ENCODE peak calls at places on chromosomes 7 and 10, in six cellular contexts. Z is A673; A is left lung; D is esophagus squamous epithelium; L is CD8-positive, alpha-beta T cell; U is fibroblast of lung. B is an unnamed sample.

GRCh38 chr7:17532861-17533404 is 234.5 kb downstream of the AHR start:
- DNase-seq in Z (no peak), A (no peak), D (no peak), L (no peak), U (peak; percentile 83), B (peak; percentile 74)

GRCh38 chr7:40827217-40828085 is 692.6 kb downstream of the SUGCT start:
- DNase-seq in Z (no peak), A (no peak), D (no peak), L (no peak), U (no peak), B (no peak)

GRCh38 chr7:25496394-25497103 is 268.3 kb upstream of the NPVF start:
- DNase-seq in Z (no peak), A (no peak), D (no peak), L (no peak), U (no peak), B (no peak)

GRCh38 chr7:46943996-46944395 is 637.9 kb downstream of the TNS3 start:
- DNase-seq in Z (no peak), A (no peak), D (no peak), L (no peak), U (no peak), B (no peak)

GRCh38 chr10:91743460-91743859 is 54.8 kb upstream of the TNKS2 start:
- DNase-seq in Z (no peak), A (no peak), D (no peak), L (no peak), U (no peak), B (no peak)

GRCh38 chr10:43226441-43226840 is 40.4 kb downstream of the RASGEF1A start:
- DNase-seq in Z (no peak), A (no peak), D (no peak), L (no peak), U (no peak), B (no peak)

GRCh38 chr7:105298439-105298894 is 90.3 kb downstream of the SRPK2 start:
- DNase-seq in Z (no peak), A (no peak), D (no peak), L (no peak), U (no peak), B (no peak)

GRCh38 chr10:22629843-22630228 is 84.5 kb downstream of the PIP4K2A start:
- DNase-seq in Z (no peak), A (no peak), D (no peak), L (no peak), U (no peak), B (no peak)

GRCh38 chr10:16828731-16829175 is 11.5 kb upstream of the RSU1 start:
- DNase-seq in Z (no peak), A (peak; percentile 40), D (no peak), L (no peak), U (peak; percentile 73), B (no peak)

GRCh38 chr10:31697271-31698168 is 231.1 kb downstream of the ARHGAP12 start:
- DNase-seq in Z (no peak), A (peak; percentile 83), D (peak; percentile 25), L (no peak), U (peak; percentile 89), B (no peak)

GRCh38 chr10:94016727-94017714 is 23.3 kb downstream of the PLCE1 start:
- DNase-seq in Z (no peak), A (no peak), D (no peak), L (no peak), U (no peak), B (no peak)

GRCh38 chr7:51234139-51234538 is 82.5 kb downstream of the COBL start:
- DNase-seq in Z (no peak), A (no peak), D (no peak), L (no peak), U (no peak), B (no peak)

GRCh38 chr10:96267234-96267705 is 4.1 kb downstream of the BLNK start:
- DNase-seq in Z (no peak), A (no peak), D (no peak), L (no peak), U (no peak), B (no peak)

GRCh38 chr7:127731431-127732080 is 79.6 kb downstream of the SND1 start:
- DNase-seq in Z (no peak), A (no peak), D (no peak), L (no peak), U (no peak), B (no peak)

GRCh38 chr7:16905300-16906044 is 23.7 kb upstream of the AGR3 start:
- DNase-seq in Z (peak; percentile 82), A (no peak), D (no peak), L (no peak), U (peak; percentile 68), B (no peak)

GRCh38 chr7:157502701-157503111 is 165.9 kb downstream of the DNAJB6 start:
- DNase-seq in Z (no peak), A (no peak), D (no peak), L (peak; percentile 65), U (no peak), B (no peak)

GRCh38 chr7:122316467-122317394 is 12.2 kb upstream of the FEZF1 start:
- DNase-seq in Z (peak; percentile 46), A (no peak), D (no peak), L (no peak), U (no peak), B (no peak)

GRCh38 chr7:2212906-2213305 is 19.8 kb downstream of the MAD1L1 start:
- DNase-seq in Z (no peak), A (no peak), D (no peak), L (no peak), U (no peak), B (peak; percentile 38)

GRCh38 chr7:50069613-50070012 is 23.4 kb downstream of the ZPBP start:
- DNase-seq in Z (no peak), A (no peak), D (no peak), L (peak; percentile 17), U (no peak), B (no peak)

GRCh38 chr7:116692599-116693308 is 20.8 kb downstream of the MET start:
- DNase-seq in Z (no peak), A (no peak), D (no peak), L (no peak), U (no peak), B (no peak)

GRCh38 chr7:54811925-54812264 is 52.9 kb upstream of the SEC61G start:
- DNase-seq in Z (no peak), A (no peak), D (no peak), L (no peak), U (peak; percentile 95), B (no peak)

GRCh38 chr10:21495002-21495685 is 30.3 kb downstream of the SKIDA1 start:
- DNase-seq in Z (no peak), A (no peak), D (no peak), L (no peak), U (peak; percentile 48), B (no peak)

GRCh38 chr10:19659920-19660655 is 156.1 kb upstream of the PLXDC2 start:
- DNase-seq in Z (no peak), A (no peak), D (no peak), L (no peak), U (no peak), B (no peak)

GRCh38 chr7:97064972-97065587 is 40.4 kb upstream of the DLX5 start:
- DNase-seq in Z (peak; percentile 70), A (no peak), D (no peak), L (peak; percentile 12), U (peak; percentile 64), B (no peak)

GRCh38 chr10:91709394-91709798 is 76.5 kb upstream of the PPP1R3C start:
- DNase-seq in Z (peak; percentile 49), A (no peak), D (no peak), L (no peak), U (peak; percentile 89), B (no peak)

GRCh38 chr7:22931011-22931410 is 82.9 kb downstream of the HYCC1 start:
- DNase-seq in Z (peak; percentile 12), A (no peak), D (no peak), L (no peak), U (no peak), B (no peak)

GRCh38 chr10:128792426-128793140 is 666.4 kb upstream of the MKI67 start:
- DNase-seq in Z (no peak), A (no peak), D (no peak), L (no peak), U (no peak), B (no peak)

GRCh38 chr7:44288811-44289340 is 36.5 kb downstream of the CAMK2B start:
- DNase-seq in Z (no peak), A (peak; percentile 27), D (no peak), L (no peak), U (no peak), B (peak; percentile 48)

GRCh38 chr10:12471135-12471534 is 121.8 kb downstream of the CAMK1D start:
- DNase-seq in Z (no peak), A (no peak), D (no peak), L (no peak), U (no peak), B (no peak)

GRCh38 chr10:23069019-23069665 is 26.2 kb upstream of the MSRB2 start:
- DNase-seq in Z (no peak), A (no peak), D (no peak), L (no peak), U (no peak), B (no peak)

GRCh38 chr7:142857625-142858024 is 2.7 kb downstream of the EPHB6 start:
- DNase-seq in Z (no peak), A (no peak), D (no peak), L (no peak), U (no peak), B (no peak)

GRCh38 chr7:28767356-28767755 is 190.8 kb downstream of the TRIL start:
- DNase-seq in Z (no peak), A (no peak), D (no peak), L (no peak), U (no peak), B (no peak)

GRCh38 chr10:124657806-124658205 is 86.4 kb downstream of the FAM53B start:
- DNase-seq in Z (no peak), A (no peak), D (no peak), L (peak; percentile 45), U (peak; percentile 47), B (no peak)
- H3K4me1 ChIP-seq in Z (no peaks in the 10 kb centered on the region), A (peaks cover 70% of the 10 kb centered on the region), D (peaks cover 35% of the 10 kb centered on the region), L (peaks cover 70% of the 10 kb centered on the region), U (no peaks in the 10 kb centered on the region), B (peaks cover 13% of the 10 kb centered on the region)

GRCh38 chr7:34036069-34036920 is 131.0 kb downstream of the BMPER start:
- DNase-seq in Z (peak; percentile 87), A (no peak), D (no peak), L (no peak), U (peak; percentile 43), B (peak; percentile 61)
- H3K27ac ChIP-seq in Z (peak overlapping the region; percentile 83), A (no peak overlapping the region), D (no peak overlapping the region), L (no peak overlapping the region), U (peak overlapping the region; percentile 16), B (no peak overlapping the region)

DNA sequence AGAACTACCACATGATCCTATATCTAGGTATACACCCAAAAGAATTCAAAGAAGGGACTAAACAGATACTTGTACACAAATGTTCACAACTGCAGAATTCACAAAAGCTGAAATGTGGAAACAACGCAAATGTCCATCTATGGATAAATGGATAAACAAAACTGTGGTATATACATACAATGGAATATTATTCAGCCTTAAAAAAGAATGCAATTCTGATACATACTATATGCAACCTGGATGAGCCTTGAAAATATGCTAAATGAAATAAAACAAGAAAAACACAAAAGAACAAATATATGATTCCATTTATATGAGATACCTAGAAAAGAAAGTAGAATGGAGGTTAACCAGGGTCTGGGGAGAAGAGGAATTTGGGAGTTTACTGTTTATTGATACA is 7.2 kb downstream of the FAM133B start:
- DNase-seq in Z (no peak), A (no peak), D (no peak), L (no peak), U (no peak), B (no peak)
- H3K4me3 ChIP-seq in Z (no peak overlapping the region), A (no peak overlapping the region), D (no peak overlapping the region), L (no peak overlapping the region), U (no peak overlapping the region), B (no peak overlapping the region)

GRCh38 chr10:71234017-71234894 is 21.9 kb downstream of the UNC5B start:
- DNase-seq in Z (no peak), A (no peak), D (no peak), L (no peak), U (no peak), B (no peak)
- H3K4me1 ChIP-seq in Z (peaks cover 27% of the 10 kb centered on the region), A (peaks cover 49% of the 10 kb centered on the region), D (peaks cover 24% of the 10 kb centered on the region), L (no peaks in the 10 kb centered on the region), U (peaks cover 11% of the 10 kb centered on the region), B (no peaks in the 10 kb centered on the region)

GRCh38 chr7:150451833-150452431 is 1.5 kb downstream of the GIMAP8 start:
- DNase-seq in Z (no peak), A (no peak), D (no peak), L (peak; percentile 51), U (no peak), B (no peak)
- H3K27ac ChIP-seq in Z (no peak overlapping the region), A (peak overlapping the region; percentile 95), D (peak overlapping the region; percentile 50), L (peak overlapping the region; percentile 67), U (no peak overlapping the region), B (no peak overlapping the region)

B was measured in RWPE2.